ENCODE peak calls at places on chromosomes 13 and 19, in ten cellular contexts. A is astrocyte of the cerebellum, W is AG04450, M is Calu3, E is BE2C, B is heart right ventricle, O is IMR-90, Y is mesothelial cell of epicardium, L is nephron progenitor cell, S is fibroblast of lung. V is an unnamed sample.

GRCh38 chr19:44799627-44800257 is 9.2 kb upstream of the BCAM start:
- DNase-seq in A (no peak), W (no peak), M (no peak), E (no peak), B (no peak), O (no peak), Y (no peak), L (no peak), S (no peak), V (no peak)

GRCh38 chr13:68190826-68191225 is 960.7 kb upstream of the PCDH9 start:
- DNase-seq in A (no peak), W (no peak), M (peak; percentile 42), E (no peak), B (no peak), O (no peak), Y (no peak), L (no peak), S (peak; percentile 83), V (no peak)

GRCh38 chr13:107466326-107466725 is 749.0 kb downstream of the LIG4 start:
- DNase-seq in A (peak; percentile 40), W (no peak), M (peak; percentile 6), E (no peak), B (no peak), O (peak; percentile 62), Y (no peak), L (no peak), S (peak; percentile 88), V (no peak)

GRCh38 chr19:35265126-35265995 is 3.4 kb upstream of the USF2 start:
- DNase-seq in A (no peak), W (no peak), M (no peak), E (no peak), B (no peak), O (no peak), Y (no peak), L (no peak), S (no peak), V (peak; percentile 53)

GRCh38 chr13:20826810-20827560 is 53.2 kb upstream of the EEF1AKMT1 start:
- DNase-seq in A (no peak), W (no peak), M (no peak), E (no peak), B (no peak), O (peak; percentile 42), Y (no peak), L (no peak), S (peak; percentile 54), V (no peak)

GRCh38 chr13:50810998-50811397 is 32.5 kb downstream of the DLEU7 start:
- DNase-seq in A (no peak), W (no peak), M (no peak), E (no peak), B (no peak), O (no peak), Y (no peak), L (no peak), S (no peak), V (no peak)

GRCh38 chr13:63972328-63972727 is 2556.7 kb upstream of the PCDH20 start:
- DNase-seq in A (no peak), W (no peak), M (no peak), E (no peak), B (no peak), O (no peak), Y (no peak), L (no peak), S (no peak), V (no peak)

GRCh38 chr19:33203529-33203928 is 9.4 kb downstream of the LRP3 start:
- DNase-seq in A (no peak), W (no peak), M (no peak), E (no peak), B (no peak), O (no peak), Y (no peak), L (no peak), S (no peak), V (no peak)

GRCh38 chr13:110359840-110360301 is 52.8 kb downstream of the COL4A2 start:
- DNase-seq in A (no peak), W (peak; percentile 83), M (no peak), E (peak; percentile 25), B (no peak), O (peak; percentile 97), Y (no peak), L (no peak), S (peak; percentile 64), V (no peak)

GRCh38 chr13:94917814-94918213 is 205.5 kb upstream of the SOX21 start:
- DNase-seq in A (no peak), W (no peak), M (no peak), E (no peak), B (no peak), O (no peak), Y (no peak), L (peak; percentile 33), S (peak; percentile 6), V (no peak)

GRCh38 chr19:1265611-1266115 is 3.5 kb upstream of the CIRBP start:
- DNase-seq in A (no peak), W (no peak), M (no peak), E (peak; percentile 68), B (peak; percentile 73), O (peak; percentile 80), Y (no peak), L (no peak), S (peak; percentile 73), V (peak; percentile 85)

GRCh38 chr13:72565893-72566292 is 161.5 kb downstream of the MZT1 start:
- DNase-seq in A (peak; percentile 22), W (no peak), M (no peak), E (peak; percentile 24), B (no peak), O (peak; percentile 15), Y (no peak), L (peak; percentile 5), S (no peak), V (no peak)

GRCh38 chr19:33132425-33132824 is 511 bp downstream of the WDR88 start:
- DNase-seq in A (no peak), W (no peak), M (peak; percentile 14), E (no peak), B (no peak), O (no peak), Y (no peak), L (no peak), S (no peak), V (no peak)

GRCh38 chr19:55216461-55217198 is 7.3 kb upstream of the PTPRH start:
- DNase-seq in A (peak; percentile 99), W (peak; percentile 97), M (peak; percentile 96), E (peak; percentile 95), B (peak; percentile 85), O (peak; percentile 100), Y (peak; percentile 89), L (peak; percentile 97), S (peak; percentile 100), V (peak; percentile 69)

GRCh38 chr13:103066079-103066880 is at the start of gene SLC10A2:
- DNase-seq in A (no peak), W (no peak), M (no peak), E (no peak), B (no peak), O (no peak), Y (no peak), L (no peak), S (no peak), V (no peak)

GRCh38 chr19:48539503-48540096 is 12.4 kb upstream of the SULT2B1 start:
- DNase-seq in A (no peak), W (no peak), M (no peak), E (peak; percentile 83), B (no peak), O (peak; percentile 82), Y (peak; percentile 57), L (no peak), S (peak; percentile 62), V (no peak)

GRCh38 chr19:29119582-29119981 is 93.4 kb downstream of the UQCRFS1 start:
- DNase-seq in A (no peak), W (no peak), M (peak; percentile 43), E (no peak), B (no peak), O (no peak), Y (no peak), L (peak; percentile 38), S (no peak), V (peak; percentile 21)
- TF ChIP-seq CTCF in A (no peak), W (no peak), M (peak; percentile 36), E (no peak), B (no peak), O (peak; percentile 19), Y (no peak), L (peak; percentile 41), S (no peak), V (no peak)

DNA sequence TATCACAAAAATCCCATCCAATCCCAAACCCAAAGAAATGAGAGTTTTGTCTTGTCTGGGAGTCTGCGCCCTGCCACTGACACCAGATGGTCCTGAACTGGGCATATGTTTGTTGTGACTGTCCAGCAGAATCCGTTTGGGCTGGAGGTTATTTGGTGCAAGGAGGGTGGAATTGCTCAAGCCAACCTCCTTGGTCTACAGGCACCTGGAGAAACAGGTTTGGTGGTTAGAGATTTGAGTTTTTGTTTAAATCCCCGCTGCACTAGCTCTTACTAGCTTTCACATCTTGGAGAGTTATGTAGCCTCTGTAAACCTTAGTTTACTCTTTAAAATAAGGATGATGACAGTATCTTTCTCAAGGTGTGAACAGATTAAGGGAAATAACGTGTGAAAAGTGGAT is 101.7 kb downstream of the SLC7A1 start:
- DNase-seq in A (no peak), W (no peak), M (no peak), E (no peak), B (no peak), O (no peak), Y (no peak), L (no peak), S (no peak), V (no peak)
- TF ChIP-seq CTCF in A (no peak), W (no peak), M (no peak), E (no peak), B (no peak), O (no peak), Y (no peak), L (no peak), S (no peak), V (no peak)

GRCh38 chr19:18202759-18203407 is 959 bp downstream of the RAB3A start:
- DNase-seq in A (no peak), W (no peak), M (no peak), E (peak; percentile 34), B (peak; percentile 42), O (no peak), Y (no peak), L (peak; percentile 57), S (no peak), V (no peak)
- TF ChIP-seq CTCF in A (peak; percentile 21), W (peak; percentile 47), M (no peak), E (peak; percentile 23), B (no peak), O (peak; percentile 49), Y (no peak), L (no peak), S (peak; percentile 33), V (no peak)

GRCh38 chr13:45078003-45078402 is 42.3 kb upstream of the GTF2F2 start:
- DNase-seq in A (no peak), W (no peak), M (no peak), E (no peak), B (no peak), O (no peak), Y (no peak), L (no peak), S (no peak), V (no peak)

GRCh38 chr13:45068036-45069001 is 52.0 kb upstream of the GTF2F2 start:
- DNase-seq in A (no peak), W (no peak), M (no peak), E (no peak), B (no peak), O (no peak), Y (no peak), L (no peak), S (no peak), V (no peak)

GRCh38 chr13:45074721-45075120 is 45.6 kb upstream of the GTF2F2 start:
- DNase-seq in A (no peak), W (no peak), M (no peak), E (no peak), B (no peak), O (no peak), Y (no peak), L (no peak), S (no peak), V (no peak)

GRCh38 chr13:45073809-45074208 is 46.5 kb upstream of the GTF2F2 start:
- DNase-seq in A (no peak), W (no peak), M (no peak), E (peak; percentile 10), B (no peak), O (no peak), Y (no peak), L (no peak), S (no peak), V (no peak)
- TF ChIP-seq CTCF in A (no peak), W (no peak), M (no peak), E (no peak), B (no peak), O (no peak), Y (no peak), L (no peak), S (no peak), V (no peak)

V was measured in tibial artery.